ENCODE peak calls at places on chromosomes 3 and 15, in four cellular contexts. D, G, Z and V are unnamed samples.

GRCh38 chr15:72203507-72203837 is 5.9 kb upstream of the GRAMD2A start:
- DNase-seq in Z (no peak), D (no peak), G (no peak), V (no peak)

GRCh38 chr3:195715583-195716266 is 5.1 kb upstream of the MUC20 start:
- DNase-seq in Z (no peak), D (peak), G (no peak), V (peak)

GRCh38 chr3:12629560-12629959 is 34.4 kb downstream of the RAF1 start:
- DNase-seq in G (no peak), Z (no peak), D (no peak), V (no peak)

GRCh38 chr3:167653750-167654149 is at the start of gene WDR49:
- DNase-seq in Z (no peak), D (no peak), G (no peak), V (no peak)

GRCh38 chr3:129052675-129053074 is 7.9 kb upstream of the GP9 start:
- DNase-seq in Z (no peak), D (no peak), G (no peak), V (no peak)

GRCh38 chr3:169148448-169149348 is 514.8 kb downstream of the MECOM start:
- DNase-seq in G (no peak), D (no peak), Z (no peak), V (peak)

GRCh38 chr15:37015025-37015424 is 85.3 kb downstream of the MEIS2 start:
- DNase-seq in G (no peak), D (no peak), Z (no peak), V (no peak)

GRCh38 chr15:93124126-93124525 is 35.1 kb upstream of the RGMA start:
- DNase-seq in G (no peak), Z (no peak), D (no peak), V (no peak)

GRCh38 chr3:11717301-11717700 is 73.6 kb upstream of the VGLL4 start:
- DNase-seq in D (no peak), Z (no peak), G (no peak), V (no peak)

GRCh38 chr3:152359385-152360248 is 90.9 kb downstream of the MBNL1 start:
- DNase-seq in G (no peak), Z (no peak), D (no peak), V (no peak)

GRCh38 chr15:89654311-89654761 is 931 bp downstream of the KIF7 start:
- DNase-seq in G (no peak), Z (no peak), D (no peak), V (no peak)

GRCh38 chr3:4943553-4943952 is 35.7 kb upstream of the BHLHE40 start:
- DNase-seq in D (peak), G (no peak), Z (no peak), V (peak)

GRCh38 chr3:174253221-174253620 is 605.9 kb upstream of the NAALADL2 start:
- DNase-seq in Z (no peak), G (no peak), D (no peak), V (no peak)

GRCh38 chr15:45331977-45332376 is 46.4 kb downstream of the GATM start:
- DNase-seq in Z (no peak), D (no peak), G (no peak), V (no peak)

GRCh38 chr3:106329505-106329904 is 460.7 kb upstream of the CBLB start:
- DNase-seq in Z (no peak), G (no peak), D (no peak), V (no peak)

GRCh38 chr15:63334821-63335220 is 46.8 kb downstream of the CA12 start:
- DNase-seq in D (no peak), G (no peak), Z (no peak), V (no peak)

GRCh38 chr15:35616436-35617271 is 70.7 kb upstream of the DPH6 start:
- DNase-seq in G (no peak), D (no peak), Z (no peak), V (no peak)

GRCh38 chr3:128050597-128050996 is 1.6 kb upstream of the SEC61A1 start:
- DNase-seq in G (no peak), D (no peak), Z (no peak), V (no peak)

GRCh38 chr15:89197503-89197971 is 23.8 kb downstream of the RLBP1 start:
- DNase-seq in G (peak), Z (no peak), D (peak), V (no peak)

GRCh38 chr3:152376351-152377183 is 107.8 kb downstream of the MBNL1 start:
- DNase-seq in D (no peak), Z (peak), G (no peak), V (peak)

GRCh38 chr3:1191061-1191460 is 98.2 kb downstream of the CNTN6 start:
- DNase-seq in G (no peak), D (no peak), Z (no peak), V (no peak)

GRCh38 chr3:137202941-137203340 is 245.2 kb downstream of the IL20RB start:
- DNase-seq in Z (no peak), G (no peak), D (peak), V (no peak)

GRCh38 chr15:99335508-99335907 is 84.2 kb downstream of the LRRC28 start:
- DNase-seq in G (no peak), D (no peak), Z (no peak), V (no peak)

GRCh38 chr15:25181290-25182097 is 226.7 kb downstream of the SNRPN start:
- DNase-seq in G (no peak), Z (no peak), D (no peak), V (no peak)

GRCh38 chr15:25180606-25181289 is 226.0 kb downstream of the SNRPN start:
- DNase-seq in Z (no peak), G (no peak), D (no peak), V (no peak)

GRCh38 chr15:25177955-25178801 is 223.4 kb downstream of the SNRPN start:
- DNase-seq in Z (no peak), D (no peak), G (peak), V (no peak)

GRCh38 chr15:25178835-25179672 is 224.3 kb downstream of the SNRPN start:
- DNase-seq in Z (no peak), D (no peak), G (peak), V (no peak)

GRCh38 chr15:25179673-25180511 is 225.1 kb downstream of the SNRPN start:
- DNase-seq in Z (no peak), G (no peak), D (no peak), V (no peak)
- TF ChIP-seq HDAC6 in Z (no peak), G (no peak), D (no peak), V (no peak)

DNA sequence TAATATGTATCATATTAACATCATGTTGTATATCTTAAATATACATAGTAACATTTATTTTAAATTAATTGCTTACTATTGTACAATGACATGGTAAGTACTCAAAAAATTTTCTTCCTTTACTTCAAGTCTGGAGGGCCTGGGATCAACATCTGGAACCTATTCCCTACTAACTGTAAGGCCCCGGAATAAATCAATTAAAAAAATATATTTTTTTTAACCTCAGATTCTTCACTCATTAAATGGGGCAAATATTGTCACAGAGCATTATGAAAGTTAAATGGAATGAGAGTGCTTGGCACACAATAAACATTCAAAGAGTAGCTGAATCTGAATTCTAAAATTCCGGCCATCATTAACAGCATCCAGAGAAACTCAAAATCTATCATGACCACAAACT is 16.5 kb downstream of the GSK3B start:
- DNase-seq in Z (no peak), G (no peak), D (no peak), V (no peak)
- H3K4me2 ChIP-seq in Z (no peak), G (no peak), D (no peak), V (no peak)

DNA sequence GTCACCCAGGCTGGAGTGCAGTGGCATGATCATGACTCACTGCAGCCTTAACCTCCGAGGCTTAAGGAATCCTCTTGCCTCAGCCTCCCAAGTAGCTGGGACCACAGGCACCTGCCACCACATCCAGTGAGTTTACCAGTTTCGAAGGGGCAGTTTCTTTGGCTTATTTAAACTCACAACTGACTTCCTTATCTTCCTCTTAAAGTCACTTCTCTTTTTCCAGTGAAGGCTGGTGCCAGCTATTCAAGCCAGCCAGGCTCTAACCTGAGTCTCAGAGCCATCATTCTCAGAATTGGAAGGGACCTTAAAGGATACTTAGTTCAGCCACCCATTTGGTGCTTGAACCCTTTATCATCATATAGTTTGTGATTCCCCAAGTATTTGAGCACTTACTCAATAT is 58.8 kb downstream of the SLC2A2 start:
- DNase-seq in Z (no peak), G (no peak), D (no peak), V (no peak)
- TF ChIP-seq HDAC6 in Z (no peak), G (no peak), D (no peak), V (no peak)

GRCh38 chr3:46661776-46662766 is 31.4 kb downstream of the ALS2CL start:
- DNase-seq in D (no peak), G (peak), Z (no peak), V (no peak)
- H3K4me2 ChIP-seq in D (no peak), G (peak), Z (no peak), V (no peak)

GRCh38 chr3:100570811-100571210 is 38.6 kb upstream of the ADGRG7 start:
- DNase-seq in G (no peak), Z (no peak), D (no peak), V (no peak)
- TF ChIP-seq HDAC6 in G (no peak), Z (no peak), D (no peak), V (no peak)

GRCh38 chr15:70266412-70267089 is 168.8 kb upstream of the TLE3 start:
- DNase-seq in D (no peak), Z (no peak), G (no peak), V (no peak)
- H3K4me2 ChIP-seq in D (no peak), Z (no peak), G (no peak), V (no peak)